ENCODE peak calls at places on chromosomes 3 and 15, in four cellular contexts. One of them, this sample, is unnamed.

GRCh38 chr3:4852780-4853748 is 126.2 kb upstream of the BHLHE40 start:
- DNase-seq in spleen: no peak
- DNase-seq in fibroblast of mammary gland: no peak
- DNase-seq in retina: no peak
- DNase-seq in this sample: no peak

GRCh38 chr3:98821072-98821471 is 57.9 kb downstream of the ST3GAL6 start:
- DNase-seq in spleen: no peak
- DNase-seq in fibroblast of mammary gland: no peak
- DNase-seq in retina: no peak
- DNase-seq in this sample: no peak

GRCh38 chr3:123883656-123884257 is 375 bp downstream of the MYLK start:
- DNase-seq in spleen: no peak
- DNase-seq in fibroblast of mammary gland: no peak
- DNase-seq in retina: peak
- DNase-seq in this sample: no peak

GRCh38 chr3:10224794-10225660 is 23.2 kb upstream of the TATDN2 start:
- DNase-seq in spleen: peak
- DNase-seq in fibroblast of mammary gland: peak
- DNase-seq in retina: peak
- DNase-seq in this sample: no peak

GRCh38 chr15:47987908-47988532 is 132.8 kb upstream of the SLC24A5 start:
- DNase-seq in spleen: no peak
- DNase-seq in fibroblast of mammary gland: peak
- DNase-seq in retina: peak
- DNase-seq in this sample: no peak

GRCh38 chr15:70281261-70281810 is 183.6 kb upstream of the TLE3 start:
- DNase-seq in spleen: no peak
- DNase-seq in fibroblast of mammary gland: no peak
- DNase-seq in retina: no peak
- DNase-seq in this sample: peak

GRCh38 chr3:110984456-110985250 is 87.0 kb upstream of the NECTIN3 start:
- DNase-seq in spleen: no peak
- DNase-seq in fibroblast of mammary gland: no peak
- DNase-seq in retina: no peak
- DNase-seq in this sample: no peak

GRCh38 chr15:73881539-73882320 is 8.4 kb downstream of the TBC1D21 start:
- DNase-seq in spleen: no peak
- DNase-seq in fibroblast of mammary gland: no peak
- DNase-seq in retina: no peak
- DNase-seq in this sample: peak

GRCh38 chr3:170949211-170949610 is 40.8 kb upstream of the EIF5A2 start:
- DNase-seq in spleen: no peak
- DNase-seq in fibroblast of mammary gland: no peak
- DNase-seq in retina: no peak
- DNase-seq in this sample: no peak

This sample was measured in upper lobe of right lung.